ENCODE peak calls at places on chromosomes 6 and 20, in four cellular contexts. S is pancreas, X is body of pancreas, K is PC-9. R is an unnamed sample.

GRCh38 chr6:1477432-1478090 is 88.2 kb downstream of the FOXF2 start:
- DNase-seq in S (no peak), K (no peak), X (no peak), R (no peak)

GRCh38 chr6:37103169-37104039 is 66.5 kb upstream of the PIM1 start:
- DNase-seq in K (peak), S (peak), X (peak), R (peak)

GRCh38 chr6:108945686-108946158 is 97.5 kb downstream of the ARMC2 start:
- DNase-seq in S (peak), X (peak), K (no peak), R (no peak)

GRCh38 chr20:45550765-45551164 is 3.6 kb upstream of the EPPIN start:
- DNase-seq in S (no peak), X (no peak), K (no peak), R (no peak)

GRCh38 chr6:140271759-140272377 is 897.4 kb upstream of the CITED2 start:
- DNase-seq in X (no peak), K (no peak), S (no peak), R (no peak)

GRCh38 chr6:146948790-146949342 is 255.4 kb upstream of the STXBP5 start:
- DNase-seq in X (no peak), S (no peak), K (no peak), R (no peak)

GRCh38 chr20:20333866-20334265 is 34.0 kb upstream of the INSM1 start:
- DNase-seq in S (no peak), K (no peak), X (no peak), R (no peak)

GRCh38 chr6:149855741-149856140 is 8.4 kb downstream of the LRP11 start:
- DNase-seq in X (no peak), K (no peak), S (no peak), R (no peak)

GRCh38 chr20:61655591-61655990 is 403.5 kb downstream of the CDH4 start:
- DNase-seq in K (no peak), S (no peak), X (no peak), R (no peak)

GRCh38 chr6:22827760-22828159 is 258.4 kb downstream of the HDGFL1 start:
- DNase-seq in X (no peak), S (no peak), K (no peak), R (no peak)

GRCh38 chr20:47691632-47692031 is 93.6 kb downstream of the SULF2 start:
- DNase-seq in X (no peak), K (no peak), S (no peak), R (no peak)

GRCh38 chr6:156969233-156969632 is 192.1 kb downstream of the ARID1B start:
- DNase-seq in K (no peak), X (no peak), S (no peak), R (no peak)

GRCh38 chr6:28791002-28791383 is 132.8 kb downstream of the TRIM27 start:
- DNase-seq in X (no peak), K (no peak), S (no peak), R (no peak)

GRCh38 chr6:49556429-49556837 is 6.0 kb downstream of the C6orf141 start:
- DNase-seq in X (peak), K (peak), S (peak), R (peak)

GRCh38 chr6:122033564-122034181 is 365.8 kb upstream of the HSF2 start:
- DNase-seq in K (no peak), S (no peak), X (no peak), R (no peak)

GRCh38 chr6:10402648-10403311 is 12.1 kb downstream of the TFAP2A start:
- DNase-seq in K (no peak), S (no peak), X (no peak), R (no peak)

GRCh38 chr6:108689279-108690161 is 128.8 kb downstream of the FOXO3 start:
- DNase-seq in K (peak), S (peak), X (peak), R (peak)

GRCh38 chr6:167676000-167676665 is 150.6 kb upstream of the AFDN start:
- DNase-seq in S (peak), K (no peak), X (peak), R (peak)

GRCh38 chr6:161374971-161375873 is 101.4 kb upstream of the AGPAT4 start:
- DNase-seq in S (peak), K (no peak), X (peak), R (peak)

GRCh38 chr20:50278684-50279531 is 88.3 kb downstream of the CEBPB start:
- DNase-seq in K (peak), X (peak), S (peak), R (peak)

GRCh38 chr20:37565134-37565811 is 37.6 kb upstream of the BLCAP start:
- DNase-seq in K (no peak), X (no peak), S (no peak), R (no peak)

GRCh38 chr20:37564388-37565133 is 36.9 kb upstream of the BLCAP start:
- DNase-seq in K (peak), S (no peak), X (peak), R (peak)

GRCh38 chr20:37562695-37563480 is 35.2 kb upstream of the BLCAP start:
- DNase-seq in K (no peak), S (no peak), X (no peak), R (no peak)

GRCh38 chr20:37566590-37567330 is 39.1 kb upstream of the BLCAP start:
- DNase-seq in S (no peak), X (no peak), K (no peak), R (no peak)

DNA sequence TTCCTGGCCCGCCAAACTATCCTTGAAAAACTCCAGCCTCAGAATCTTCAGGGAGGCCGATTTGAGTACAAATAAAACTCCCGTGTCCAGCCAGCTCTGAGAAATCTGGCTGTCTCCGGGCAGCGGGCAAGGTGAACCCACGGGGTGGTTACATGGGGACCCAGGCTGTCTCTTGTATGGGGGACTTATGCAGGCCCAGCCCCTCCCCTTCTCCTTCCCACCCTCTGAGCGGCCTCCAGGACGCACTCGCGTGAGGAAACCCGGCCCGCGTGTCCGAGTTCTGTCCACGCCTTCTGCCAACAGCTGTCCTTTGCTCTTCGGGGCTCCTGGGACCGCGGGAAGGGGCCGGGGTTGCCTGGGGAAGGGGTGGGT is 36.3 kb upstream of the BLCAP start:
- DNase-seq in S (no peak), X (no peak), K (no peak), R (no peak)
- H3K27ac ChIP-seq in S (no peak), X (no peak), K (no peak), R (no peak)

GRCh38 chr6:13873288-13874190 is 51.2 kb upstream of the RNF182 start:
- DNase-seq in K (peak), S (peak), X (peak), R (peak)

GRCh38 chr6:13870185-13870584 is 54.6 kb upstream of the RNF182 start:
- DNase-seq in S (no peak), K (no peak), X (no peak), R (no peak)

GRCh38 chr6:13877116-13877515 is 47.6 kb upstream of the RNF182 start:
- DNase-seq in X (no peak), S (no peak), K (no peak), R (no peak)

GRCh38 chr6:13872681-13873080 is 52.1 kb upstream of the RNF182 start:
- DNase-seq in S (no peak), X (no peak), K (no peak), R (no peak)

DNA sequence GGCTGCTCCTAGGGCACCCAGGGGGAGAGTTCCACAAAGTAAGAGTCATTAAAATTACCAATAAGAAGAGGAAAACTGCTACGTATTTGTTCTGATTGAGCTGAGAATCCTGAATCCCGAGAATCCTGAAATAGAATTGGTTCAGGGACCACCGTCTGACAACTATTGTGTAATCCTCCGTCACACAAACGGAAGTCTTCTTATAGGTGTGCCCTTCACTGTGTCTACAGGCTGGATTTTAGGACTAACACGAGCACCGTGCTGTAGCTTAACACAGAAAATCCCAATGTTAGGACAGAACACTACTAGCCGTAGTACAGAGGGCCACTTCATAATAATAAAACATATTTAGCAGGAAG is 50.6 kb upstream of the RNF182 start:
- DNase-seq in X (no peak), S (no peak), K (no peak), R (no peak)
- H3K4me3 ChIP-seq in X (no peak), S (peak), K (peak), R (peak)

GRCh38 chr6:151702851-151703629 is 104.4 kb upstream of the ESR1 start:
- DNase-seq in X (no peak), K (peak), S (no peak), R (no peak)
- H3K27ac ChIP-seq in X (no peak), K (peak), S (no peak), R (no peak)

DNA sequence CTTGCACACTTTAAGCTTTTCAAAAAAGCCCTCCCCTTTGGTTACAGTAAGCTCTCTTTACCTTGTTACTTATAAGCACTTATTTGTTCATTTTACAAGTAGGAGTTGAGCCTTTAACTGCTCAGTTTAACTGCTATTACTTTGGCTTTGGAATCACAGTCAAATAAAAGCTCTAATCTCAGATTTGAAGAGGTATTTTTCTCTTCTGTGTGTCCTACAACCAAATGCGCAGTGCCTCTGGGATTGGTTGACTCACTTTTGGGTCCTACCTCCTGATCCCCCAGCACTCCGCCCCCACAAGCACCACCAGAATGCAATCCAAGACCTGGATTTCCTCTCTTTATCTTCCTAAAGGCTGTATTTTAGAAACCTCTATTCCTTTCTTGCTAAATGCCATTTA is 2.5 kb downstream of the NCOA7 start:
- DNase-seq in X (no peak), S (no peak), K (no peak), R (no peak)
- H3K4me3 ChIP-seq in X (no peak), S (no peak), K (peak), R (no peak)

R was measured in colonic mucosa.